ENCODE peak calls at places on chromosomes 16 and 17, in ten cellular contexts. I is ovary, K is A549, S is sigmoid colon, O is SK-N-SH, Y is HepG2, E is transverse colon, X is H1, M is K562, Q is stomach. V is an unnamed sample. For H3K4me1, the result is how much of the 10 kb centered on the place peaks cover.

GRCh38 chr16:88720396-88720970 is 14.2 kb downstream of the CTU2 start:
- DNase-seq in K (no peak), I (no peak), M (no peak), E (no peak), Y (no peak), S (no peak), Q (no peak), O (no peak), X (no peak), V (no peak)

GRCh38 chr16:13171313-13171712 is 269.9 kb downstream of the SHISA9 start:
- DNase-seq in Q (no peak), K (no peak), S (no peak), E (no peak), O (no peak), Y (no peak), X (no peak), M (no peak), I (no peak), V (no peak)

GRCh38 chr16:2598133-2598641 is 60.4 kb downstream of the PDPK1 start:
- DNase-seq in Y (no peak), E (no peak), M (no peak), X (no peak), S (peak), O (no peak), K (no peak), I (peak), Q (no peak), V (no peak)

GRCh38 chr17:17519886-17520285 is 23.7 kb upstream of the RASD1 start:
- DNase-seq in I (no peak), O (no peak), E (no peak), X (no peak), K (no peak), M (no peak), Y (no peak), Q (no peak), S (no peak), V (no peak)

GRCh38 chr17:39618956-39619785 is 7.6 kb upstream of the PPP1R1B start:
- DNase-seq in Y (peak), M (no peak), X (no peak), E (no peak), S (no peak), K (no peak), O (no peak), Q (no peak), I (no peak), V (no peak)

GRCh38 chr17:80760501-80760900 is 215.9 kb downstream of the RPTOR start:
- DNase-seq in X (no peak), K (no peak), S (peak), E (peak), I (no peak), O (no peak), Y (no peak), M (no peak), Q (peak), V (no peak)

GRCh38 chr17:50475362-50475761 is 3.3 kb upstream of the RSAD1 start:
- DNase-seq in M (no peak), I (no peak), S (no peak), Q (no peak), Y (no peak), O (no peak), X (no peak), K (no peak), E (no peak), V (no peak)

GRCh38 chr16:24689128-24689527 is 40.3 kb upstream of the TNRC6A start:
- DNase-seq in M (peak), Q (no peak), E (no peak), K (peak), Y (peak), S (no peak), I (no peak), X (no peak), O (peak), V (no peak)

GRCh38 chr17:1673041-1673790 is 11.5 kb downstream of the PRPF8 start:
- DNase-seq in O (no peak), I (no peak), K (no peak), Y (no peak), Q (no peak), M (no peak), S (peak), E (peak), X (no peak), V (no peak)

GRCh38 chr16:12435730-12436129 is 368.0 kb downstream of the CPPED1 start:
- DNase-seq in I (no peak), M (no peak), Y (no peak), Q (no peak), S (no peak), X (no peak), K (no peak), O (no peak), E (no peak), V (no peak)

GRCh38 chr17:72342582-72343527 is 222.0 kb downstream of the SOX9 start:
- DNase-seq in X (no peak), S (no peak), M (peak), K (no peak), Y (no peak), Q (no peak), I (no peak), E (no peak), O (no peak), V (peak)

GRCh38 chr17:72338304-72338703 is 217.5 kb downstream of the SOX9 start:
- DNase-seq in I (no peak), X (no peak), Y (no peak), O (no peak), M (no peak), Q (no peak), E (no peak), S (no peak), K (no peak), V (no peak)

GRCh38 chr17:72338847-72339790 is 218.3 kb downstream of the SOX9 start:
- DNase-seq in Q (no peak), I (no peak), Y (peak), O (peak), M (no peak), X (no peak), K (peak), E (peak), S (no peak), V (no peak)

GRCh38 chr17:72342061-72342460 is 221.2 kb downstream of the SOX9 start:
- DNase-seq in Y (no peak), X (no peak), S (no peak), E (no peak), M (no peak), K (no peak), O (no peak), I (no peak), Q (no peak), V (no peak)

DNA sequence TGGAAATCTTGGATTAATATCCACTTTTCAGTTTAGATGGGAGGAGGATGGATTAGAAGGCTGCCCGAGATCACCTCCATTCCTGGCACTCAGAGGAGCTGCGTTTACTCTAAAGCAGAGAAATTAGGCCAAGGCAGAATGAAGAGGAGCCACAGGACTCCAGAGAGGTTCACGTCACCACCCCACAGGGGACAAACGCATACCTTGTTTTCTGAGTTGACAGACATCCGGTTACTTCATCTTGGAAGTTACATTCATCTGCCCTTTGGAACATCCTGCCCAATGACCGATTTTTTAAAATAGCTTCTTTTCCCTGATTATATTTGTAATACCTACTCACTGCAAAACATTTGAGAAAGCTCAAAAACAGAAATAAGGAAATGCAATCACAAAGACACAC is 220.0 kb downstream of the SOX9 start:
- DNase-seq in M (no peak), I (no peak), Y (peak), S (no peak), X (no peak), E (no peak), K (no peak), O (no peak), Q (no peak), V (no peak)
- TF ChIP-seq EP300 in M (no peak), I (no peak), Y (peak), S (no peak), X (no peak), E (no peak), K (no peak), O (no peak), Q (no peak), V (no peak)

GRCh38 chr16:4935231-4935855 is 1.6 kb downstream of the PPL start:
- DNase-seq in I (peak), O (no peak), Y (no peak), K (no peak), S (peak), X (no peak), Q (peak), E (peak), M (no peak), V (peak)

GRCh38 chr16:4931381-4931780 is 5.6 kb downstream of the PPL start:
- DNase-seq in I (no peak), Y (no peak), S (no peak), Q (no peak), M (no peak), X (no peak), K (no peak), E (no peak), O (no peak), V (no peak)

GRCh38 chr16:4933871-4934395 is 3.0 kb downstream of the PPL start:
- DNase-seq in E (no peak), Y (no peak), K (no peak), M (no peak), I (no peak), X (no peak), O (no peak), S (no peak), Q (no peak), V (no peak)

GRCh38 chr16:4934591-4934990 is 2.4 kb downstream of the PPL start:
- DNase-seq in M (no peak), O (no peak), Q (no peak), Y (no peak), S (no peak), K (no peak), I (no peak), E (no peak), X (no peak), V (no peak)

GRCh38 chr16:4933433-4933832 is 3.5 kb downstream of the PPL start:
- DNase-seq in I (no peak), E (no peak), K (no peak), Y (no peak), S (no peak), M (no peak), O (no peak), X (no peak), Q (no peak), V (no peak)
- H3K4me1 ChIP-seq in I (under half), E (under half), K (under half), Y (under half), S (under half), M (under half), O (under half), X (under half), Q (under half), V (under half)

GRCh38 chr17:36937001-36937960 is at the start of gene LHX1:
- DNase-seq in E (no peak), I (no peak), Q (no peak), Y (no peak), M (no peak), K (no peak), X (no peak), S (no peak), O (peak), V (no peak)
- TF ChIP-seq EP300 in E (no peak), I (no peak), Q (no peak), Y (no peak), M (no peak), K (no peak), X (no peak), S (no peak), O (no peak), V (peak)

DNA sequence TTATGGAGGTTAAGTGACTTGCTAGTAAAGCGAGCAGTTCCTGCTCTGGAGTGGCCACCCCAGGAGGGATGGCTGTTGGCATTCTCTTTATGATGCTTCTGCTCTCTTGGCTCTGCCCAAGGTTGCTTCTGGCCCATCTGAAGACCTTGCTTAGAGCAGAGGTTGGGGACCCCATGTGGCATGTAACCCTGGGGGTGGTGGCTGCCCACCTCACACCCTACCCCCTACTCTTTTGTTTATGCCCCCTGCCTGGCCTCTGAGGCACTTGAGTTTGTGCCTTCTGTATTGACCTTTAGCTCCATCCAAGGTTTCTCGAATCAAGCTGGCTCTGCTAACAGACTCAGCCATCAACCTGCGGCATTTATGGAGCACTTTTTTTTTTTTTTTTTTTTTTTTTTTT is 214.6 kb downstream of the MSI2 start:
- DNase-seq in O (no peak), E (no peak), Q (no peak), I (no peak), Y (no peak), K (no peak), X (no peak), M (no peak), S (no peak), V (no peak)
- H3K4me1 ChIP-seq in O (half or more), E (under half), Q (under half), I (under half), Y (under half), K (under half), X (under half), M (under half), S (under half), V (under half)